ENCODE peak calls at places on chromosome 15, in four cellular contexts. G, O, Z and F are unnamed samples.

GRCh38 chr15:97652041-97652440 is 308.5 kb upstream of the ARRDC4 start:
- DNase-seq in O (no peak), Z (no peak), G (no peak), F (no peak)

GRCh38 chr15:66214236-66214635 is 39.3 kb downstream of the MEGF11 start:
- DNase-seq in G (no peak), O (no peak), Z (no peak), F (no peak)

GRCh38 chr15:91853501-91853967 is at the start of gene SLCO3A1:
- DNase-seq in O (peak; percentile 48), G (peak; percentile 67), Z (peak; percentile 66), F (peak; percentile 32)

GRCh38 chr15:55990986-55991385 is 2.4 kb downstream of the NEDD4 start:
- DNase-seq in O (no peak), Z (no peak), G (peak; percentile 15), F (no peak)

GRCh38 chr15:31273258-31273941 is 53.2 kb upstream of the KLF13 start:
- DNase-seq in O (no peak), G (no peak), Z (no peak), F (no peak)

GRCh38 chr15:44882499-44882968 is 74.0 kb upstream of the TERB2 start:
- DNase-seq in O (no peak), Z (no peak), G (no peak), F (no peak)

GRCh38 chr15:50116477-50116876 is 2.6 kb downstream of the ATP8B4 start:
- DNase-seq in O (no peak), G (peak; percentile 42), Z (no peak), F (peak; percentile 19)

GRCh38 chr15:23035964-23036566 is 3.3 kb downstream of the TUBGCP5 start:
- DNase-seq in G (peak; percentile 58), O (peak; percentile 23), Z (no peak), F (peak; percentile 46)

GRCh38 chr15:80970018-80970657 is 19.5 kb downstream of the MESD start:
- DNase-seq in O (peak; percentile 33), Z (peak; percentile 43), G (peak; percentile 73), F (peak; percentile 54)